ENCODE peak calls at places on chromosomes 11 and 22, in six cellular contexts. One of them, this sample, is unnamed.

GRCh38 chr11:115047631-115048030 is 369.3 kb downstream of the NXPE2 start:
- DNase-seq in neuronal stem cell: no peak
- DNase-seq in H1: no peak
- DNase-seq in trophoblast cell: no peak
- DNase-seq in IMR-90: no peak
- DNase-seq in H9: no peak
- DNase-seq in this sample: no peak

GRCh38 chr22:42353883-42354727 is 78.1 kb downstream of the NFAM1 start:
- DNase-seq in neuronal stem cell: no peak
- DNase-seq in H1: no peak
- DNase-seq in trophoblast cell: no peak
- DNase-seq in IMR-90: peak; percentile 13
- DNase-seq in H9: peak; percentile 84
- DNase-seq in this sample: no peak

GRCh38 chr11:19816817-19817216 is 104.2 kb downstream of the NAV2 start:
- DNase-seq in neuronal stem cell: no peak
- DNase-seq in H1: no peak
- DNase-seq in trophoblast cell: no peak
- DNase-seq in IMR-90: no peak
- DNase-seq in H9: peak; percentile 53
- DNase-seq in this sample: no peak

GRCh38 chr11:73570415-73571114 is 27.3 kb downstream of the FAM168A start:
- DNase-seq in neuronal stem cell: no peak
- DNase-seq in H1: no peak
- DNase-seq in trophoblast cell: no peak
- DNase-seq in IMR-90: peak; percentile 72
- DNase-seq in H9: no peak
- DNase-seq in this sample: peak; percentile 11

GRCh38 chr11:116771935-116772334 is 852 bp downstream of the BUD13 start:
- DNase-seq in neuronal stem cell: no peak
- DNase-seq in H1: no peak
- DNase-seq in trophoblast cell: no peak
- DNase-seq in IMR-90: no peak
- DNase-seq in H9: no peak
- DNase-seq in this sample: peak; percentile 14

GRCh38 chr11:126993599-126993998 is 7.0 kb downstream of the KIRREL3 start:
- DNase-seq in neuronal stem cell: no peak
- DNase-seq in H1: no peak
- DNase-seq in trophoblast cell: peak; percentile 71
- DNase-seq in IMR-90: peak; percentile 54
- DNase-seq in H9: no peak
- DNase-seq in this sample: no peak

GRCh38 chr11:9847636-9848035 is 183.8 kb downstream of the SWAP70 start:
- DNase-seq in neuronal stem cell: no peak
- DNase-seq in H1: no peak
- DNase-seq in trophoblast cell: no peak
- DNase-seq in IMR-90: no peak
- DNase-seq in H9: no peak
- DNase-seq in this sample: no peak

GRCh38 chr11:86138958-86139357 is 70.1 kb upstream of the PICALM start:
- DNase-seq in neuronal stem cell: no peak
- DNase-seq in H1: no peak
- DNase-seq in trophoblast cell: no peak
- DNase-seq in IMR-90: no peak
- DNase-seq in H9: no peak
- DNase-seq in this sample: peak; percentile 30

GRCh38 chr11:26286472-26287066 is 45.4 kb upstream of the ANO3 start:
- DNase-seq in neuronal stem cell: peak; percentile 63
- DNase-seq in H1: no peak
- DNase-seq in trophoblast cell: peak; percentile 40
- DNase-seq in IMR-90: peak; percentile 37
- DNase-seq in H9: peak; percentile 43
- DNase-seq in this sample: peak; percentile 62

GRCh38 chr11:78801161-78801884 is 226.7 kb upstream of the NARS2 start:
- DNase-seq in neuronal stem cell: no peak
- DNase-seq in H1: no peak
- DNase-seq in trophoblast cell: peak; percentile 97
- DNase-seq in IMR-90: peak; percentile 98
- DNase-seq in H9: no peak
- DNase-seq in this sample: peak; percentile 98

GRCh38 chr11:130653838-130654601 is 205.6 kb downstream of the ADAMTS15 start:
- DNase-seq in neuronal stem cell: no peak
- DNase-seq in H1: no peak
- DNase-seq in trophoblast cell: no peak
- DNase-seq in IMR-90: peak; percentile 40
- DNase-seq in H9: no peak
- DNase-seq in this sample: no peak

GRCh38 chr11:17606206-17607082 is 59.4 kb downstream of the OTOG start:
- DNase-seq in neuronal stem cell: no peak
- DNase-seq in H1: no peak
- DNase-seq in trophoblast cell: no peak
- DNase-seq in IMR-90: no peak
- DNase-seq in H9: no peak
- DNase-seq in this sample: no peak

GRCh38 chr11:57340228-57340627 is 2.1 kb downstream of the P2RX3 start:
- DNase-seq in neuronal stem cell: no peak
- DNase-seq in H1: no peak
- DNase-seq in trophoblast cell: peak; percentile 9
- DNase-seq in IMR-90: no peak
- DNase-seq in H9: peak; percentile 74
- DNase-seq in this sample: peak; percentile 46

GRCh38 chr11:7019500-7020182 is 505 bp downstream of the ZNF214 start:
- DNase-seq in neuronal stem cell: no peak
- DNase-seq in H1: no peak
- DNase-seq in trophoblast cell: no peak
- DNase-seq in IMR-90: peak; percentile 20
- DNase-seq in H9: peak; percentile 38
- DNase-seq in this sample: no peak

GRCh38 chr11:47131136-47131535 is 45.5 kb downstream of the ARFGAP2 start:
- DNase-seq in neuronal stem cell: no peak
- DNase-seq in H1: no peak
- DNase-seq in trophoblast cell: no peak
- DNase-seq in IMR-90: no peak
- DNase-seq in H9: no peak
- DNase-seq in this sample: no peak

GRCh38 chr11:70556884-70557741 is 158.8 kb downstream of the CTTN start:
- DNase-seq in neuronal stem cell: no peak
- DNase-seq in H1: no peak
- DNase-seq in trophoblast cell: peak; percentile 14
- DNase-seq in IMR-90: no peak
- DNase-seq in H9: no peak
- DNase-seq in this sample: peak; percentile 62

GRCh38 chr11:70301191-70301590 is 30.7 kb downstream of the PPFIA1 start:
- DNase-seq in neuronal stem cell: no peak
- DNase-seq in H1: no peak
- DNase-seq in trophoblast cell: no peak
- DNase-seq in IMR-90: no peak
- DNase-seq in H9: no peak
- DNase-seq in this sample: no peak

GRCh38 chr11:119671048-119671447 is 58.0 kb downstream of the NECTIN1 start:
- DNase-seq in neuronal stem cell: no peak
- DNase-seq in H1: no peak
- DNase-seq in trophoblast cell: no peak
- DNase-seq in IMR-90: peak; percentile 88
- DNase-seq in H9: no peak
- DNase-seq in this sample: peak; percentile 80

GRCh38 chr11:126816655-126817054 is 183.9 kb downstream of the KIRREL3 start:
- DNase-seq in neuronal stem cell: no peak
- DNase-seq in H1: no peak
- DNase-seq in trophoblast cell: no peak
- DNase-seq in IMR-90: no peak
- DNase-seq in H9: no peak
- DNase-seq in this sample: peak; percentile 10

GRCh38 chr11:104846216-104846615 is 52.0 kb downstream of the CASP12 start:
- DNase-seq in neuronal stem cell: no peak
- DNase-seq in H1: no peak
- DNase-seq in trophoblast cell: no peak
- DNase-seq in IMR-90: no peak
- DNase-seq in H9: no peak
- DNase-seq in this sample: no peak

GRCh38 chr11:96465537-96465936 is 75.7 kb downstream of the JRKL start:
- DNase-seq in neuronal stem cell: no peak
- DNase-seq in H1: no peak
- DNase-seq in trophoblast cell: no peak
- DNase-seq in IMR-90: no peak
- DNase-seq in H9: no peak
- DNase-seq in this sample: no peak

GRCh38 chr11:22471405-22471804 is 133.2 kb downstream of the SLC17A6 start:
- DNase-seq in neuronal stem cell: no peak
- DNase-seq in H1: no peak
- DNase-seq in trophoblast cell: no peak
- DNase-seq in IMR-90: no peak
- DNase-seq in H9: no peak
- DNase-seq in this sample: no peak

GRCh38 chr11:34639545-34639944 is 18.7 kb downstream of the EHF start:
- DNase-seq in neuronal stem cell: no peak
- DNase-seq in H1: no peak
- DNase-seq in trophoblast cell: no peak
- DNase-seq in IMR-90: no peak
- DNase-seq in H9: no peak
- DNase-seq in this sample: no peak

GRCh38 chr11:69683764-69684333 is 8.7 kb upstream of the LTO1 start:
- DNase-seq in neuronal stem cell: no peak
- DNase-seq in H1: no peak
- DNase-seq in trophoblast cell: no peak
- DNase-seq in IMR-90: no peak
- DNase-seq in H9: peak; percentile 73
- DNase-seq in this sample: no peak

GRCh38 chr11:130499828-130500227 is 51.4 kb downstream of the ADAMTS15 start:
- DNase-seq in neuronal stem cell: no peak
- DNase-seq in H1: no peak
- DNase-seq in trophoblast cell: no peak
- DNase-seq in IMR-90: peak; percentile 56
- DNase-seq in H9: no peak
- DNase-seq in this sample: no peak

GRCh38 chr11:61273151-61274078 is 21.7 kb downstream of the VWCE start:
- DNase-seq in neuronal stem cell: no peak
- DNase-seq in H1: no peak
- DNase-seq in trophoblast cell: no peak
- DNase-seq in IMR-90: no peak
- DNase-seq in H9: no peak
- DNase-seq in this sample: no peak

GRCh38 chr22:29626497-29627195 is 23.2 kb downstream of the NF2 start:
- DNase-seq in neuronal stem cell: no peak
- DNase-seq in H1: no peak
- DNase-seq in trophoblast cell: peak; percentile 50
- DNase-seq in IMR-90: peak; percentile 91
- DNase-seq in H9: no peak
- DNase-seq in this sample: peak; percentile 64

GRCh38 chr11:30960387-30960992 is 374.3 kb upstream of the MPPED2 start:
- DNase-seq in neuronal stem cell: peak; percentile 36
- DNase-seq in H1: no peak
- DNase-seq in trophoblast cell: no peak
- DNase-seq in IMR-90: peak; percentile 47
- DNase-seq in H9: no peak
- DNase-seq in this sample: peak; percentile 1

GRCh38 chr11:10407055-10407454 is 48.0 kb upstream of the AMPD3 start:
- DNase-seq in neuronal stem cell: no peak
- DNase-seq in H1: no peak
- DNase-seq in trophoblast cell: peak; percentile 80
- DNase-seq in IMR-90: peak; percentile 63
- DNase-seq in H9: no peak
- DNase-seq in this sample: peak; percentile 76

GRCh38 chr11:94768602-94769511 is 701 bp downstream of the AMOTL1 start:
- DNase-seq in neuronal stem cell: peak; percentile 46
- DNase-seq in H1: no peak
- DNase-seq in trophoblast cell: no peak
- DNase-seq in IMR-90: peak; percentile 49
- DNase-seq in H9: peak; percentile 39
- DNase-seq in this sample: peak; percentile 63

GRCh38 chr11:66638177-66639065 is at the start of gene RBM4:
- DNase-seq in neuronal stem cell: peak; percentile 100
- DNase-seq in H1: peak; percentile 99
- DNase-seq in trophoblast cell: peak; percentile 100
- DNase-seq in IMR-90: peak; percentile 100
- DNase-seq in H9: peak; percentile 99
- DNase-seq in this sample: peak; percentile 100
- H4K8ac ChIP-seq in neuronal stem cell: no peak within 1 kb of the TSS
- H4K8ac ChIP-seq in H1: peak within 1 kb of the TSS; percentile 100
- H4K8ac ChIP-seq in trophoblast cell: peak within 1 kb of the TSS; percentile 95
- H4K8ac ChIP-seq in IMR-90: peak within 1 kb of the TSS; percentile 65
- H4K8ac ChIP-seq in H9: peak within 1 kb of the TSS; percentile 63
- H4K8ac ChIP-seq in this sample: peak within 1 kb of the TSS; percentile 94

GRCh38 chr11:8813658-8814057 is 97.3 kb upstream of the AKIP1 start:
- DNase-seq in neuronal stem cell: peak; percentile 79
- DNase-seq in H1: peak; percentile 77
- DNase-seq in trophoblast cell: peak; percentile 67
- DNase-seq in IMR-90: peak; percentile 89
- DNase-seq in H9: peak; percentile 89
- DNase-seq in this sample: peak; percentile 92
- H3K14ac ChIP-seq in neuronal stem cell: no peak overlapping the region
- H3K14ac ChIP-seq in H1: no peak overlapping the region
- H3K14ac ChIP-seq in trophoblast cell: peak overlapping the region; percentile 39
- H3K14ac ChIP-seq in IMR-90: peak overlapping the region; percentile 88
- H3K14ac ChIP-seq in H9: peak overlapping the region; percentile 86
- H3K14ac ChIP-seq in this sample: no peak overlapping the region

GRCh38 chr22:44985906-44986527 is 23.8 kb downstream of the PHF21B start:
- DNase-seq in neuronal stem cell: no peak
- DNase-seq in H1: no peak
- DNase-seq in trophoblast cell: no peak
- DNase-seq in IMR-90: no peak
- DNase-seq in H9: no peak
- DNase-seq in this sample: no peak
- H3K79me1 ChIP-seq in neuronal stem cell: peaks cover 37% of the 10 kb centered on the region
- H3K79me1 ChIP-seq in H1: peaks cover 42% of the 10 kb centered on the region
- H3K79me1 ChIP-seq in trophoblast cell: no peaks in the 10 kb centered on the region
- H3K79me1 ChIP-seq in IMR-90: no peaks in the 10 kb centered on the region
- H3K79me1 ChIP-seq in H9: peaks cover 4% of the 10 kb centered on the region
- H3K79me1 ChIP-seq in this sample: no peaks in the 10 kb centered on the region

DNA sequence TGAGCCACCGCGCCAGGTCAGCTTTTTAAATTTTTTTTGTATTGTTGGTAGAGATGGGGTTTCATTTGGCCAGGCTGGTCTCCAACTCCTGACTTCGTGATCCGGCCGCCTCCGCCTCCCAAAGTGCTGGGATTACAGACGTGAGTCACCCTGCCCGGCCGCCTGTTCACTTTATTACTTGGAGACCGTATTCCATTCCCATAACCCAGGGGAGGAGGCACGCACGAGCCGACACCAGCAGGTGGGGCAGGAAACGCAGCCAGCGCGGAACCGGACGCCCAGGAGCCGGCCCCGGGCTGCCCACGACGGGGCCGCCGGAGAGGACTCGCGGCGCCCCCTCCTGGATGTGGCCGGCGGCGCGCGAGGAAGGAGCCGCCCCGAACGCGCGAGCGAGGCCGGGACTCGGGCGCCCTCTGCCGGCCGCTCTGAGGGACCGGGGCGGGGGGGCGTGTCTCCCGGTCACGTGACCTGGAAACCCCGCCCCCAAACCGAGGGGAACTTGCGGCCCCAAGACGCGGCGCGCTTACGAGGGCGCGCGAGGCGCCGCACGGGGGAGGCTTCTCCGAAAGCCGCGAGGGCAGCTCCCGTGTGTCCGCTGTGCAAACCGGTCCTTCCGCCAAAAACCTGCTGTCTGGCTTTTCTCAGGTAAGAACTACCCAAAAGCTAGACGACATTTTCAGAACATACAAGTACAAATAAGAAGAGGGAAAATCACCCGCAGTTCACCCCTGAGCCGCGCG is 11.6 kb upstream of the RNH1 start:
- DNase-seq in neuronal stem cell: peak; percentile 63
- DNase-seq in H1: peak; percentile 51
- DNase-seq in trophoblast cell: peak; percentile 97
- DNase-seq in IMR-90: peak; percentile 89
- DNase-seq in H9: peak; percentile 87
- DNase-seq in this sample: peak; percentile 94
- H4K8ac ChIP-seq in neuronal stem cell: no peak overlapping the region
- H4K8ac ChIP-seq in H1: peak overlapping the region; percentile 41
- H4K8ac ChIP-seq in trophoblast cell: no peak overlapping the region
- H4K8ac ChIP-seq in IMR-90: no peak overlapping the region
- H4K8ac ChIP-seq in H9: no peak overlapping the region
- H4K8ac ChIP-seq in this sample: peak overlapping the region; percentile 72

This sample was measured in mesenchymal stem cell.